ENCODE peak calls at places on chromosomes 1 and 21, in four cellular contexts. One of them, this sample, is unnamed.

GRCh38 chr1:174964261-174964984 is 35.3 kb upstream of the CACYBP start:
- DNase-seq in H7: no peak
- DNase-seq in stimulated activated CD8-positive, alpha-beta memory T cell treated with anti-CD3 and anti-CD28 coated beads, Interleukin-4, amount 100 ng/mL, for 1 hour: no peak
- DNase-seq in EH: peak; percentile 11
- DNase-seq in this sample: no peak

GRCh38 chr1:222653178-222653827 is 35.4 kb downstream of the MIA3 start:
- DNase-seq in stimulated activated CD8-positive, alpha-beta memory T cell treated with anti-CD3 and anti-CD28 coated beads, Interleukin-4, amount 100 ng/mL, for 1 hour: no peak
- DNase-seq in EH: no peak
- DNase-seq in H7: no peak
- DNase-seq in this sample: no peak

GRCh38 chr1:88946845-88947244 is 45.6 kb downstream of the KYAT3 start:
- DNase-seq in H7: no peak
- DNase-seq in stimulated activated CD8-positive, alpha-beta memory T cell treated with anti-CD3 and anti-CD28 coated beads, Interleukin-4, amount 100 ng/mL, for 1 hour: no peak
- DNase-seq in EH: peak; percentile 13
- DNase-seq in this sample: peak; percentile 3

GRCh38 chr1:21325731-21326387 is 35.6 kb upstream of the ECE1 start:
- DNase-seq in stimulated activated CD8-positive, alpha-beta memory T cell treated with anti-CD3 and anti-CD28 coated beads, Interleukin-4, amount 100 ng/mL, for 1 hour: no peak
- DNase-seq in EH: no peak
- DNase-seq in H7: peak; percentile 71
- DNase-seq in this sample: no peak

GRCh38 chr1:15618685-15619525 is 1.6 kb downstream of the DDI2 start:
- DNase-seq in stimulated activated CD8-positive, alpha-beta memory T cell treated with anti-CD3 and anti-CD28 coated beads, Interleukin-4, amount 100 ng/mL, for 1 hour: no peak
- DNase-seq in H7: no peak
- DNase-seq in EH: peak; percentile 51
- DNase-seq in this sample: peak; percentile 94

GRCh38 chr1:5514519-5515183 is 477.6 kb downstream of the NPHP4 start:
- DNase-seq in H7: peak; percentile 95
- DNase-seq in EH: peak; percentile 25
- DNase-seq in stimulated activated CD8-positive, alpha-beta memory T cell treated with anti-CD3 and anti-CD28 coated beads, Interleukin-4, amount 100 ng/mL, for 1 hour: peak; percentile 48
- DNase-seq in this sample: peak; percentile 61

GRCh38 chr21:31282095-31282709 is 61.9 kb downstream of the TIAM1 start:
- DNase-seq in H7: no peak
- DNase-seq in EH: peak; percentile 94
- DNase-seq in stimulated activated CD8-positive, alpha-beta memory T cell treated with anti-CD3 and anti-CD28 coated beads, Interleukin-4, amount 100 ng/mL, for 1 hour: no peak
- DNase-seq in this sample: peak; percentile 85

GRCh38 chr1:42319871-42320484 is 15.1 kb downstream of the FOXJ3 start:
- DNase-seq in EH: no peak
- DNase-seq in H7: no peak
- DNase-seq in stimulated activated CD8-positive, alpha-beta memory T cell treated with anti-CD3 and anti-CD28 coated beads, Interleukin-4, amount 100 ng/mL, for 1 hour: no peak
- DNase-seq in this sample: no peak

GRCh38 chr1:157641177-157641576 is 43.3 kb upstream of the FCRL4 start:
- DNase-seq in stimulated activated CD8-positive, alpha-beta memory T cell treated with anti-CD3 and anti-CD28 coated beads, Interleukin-4, amount 100 ng/mL, for 1 hour: no peak
- DNase-seq in EH: no peak
- DNase-seq in H7: peak; percentile 4
- DNase-seq in this sample: no peak